ENCODE peak calls at places on chromosomes 5 and 9, in five cellular contexts. One of them, this sample, is unnamed.

GRCh38 chr9:131096490-131097258 is at the start of gene AIF1L:
- DNase-seq in cardiac muscle cell: no peak
- DNase-seq in neural progenitor cell: peak; percentile 91
- DNase-seq in uterus: no peak
- DNase-seq in mesendoderm: peak; percentile 93
- DNase-seq in this sample: no peak

GRCh38 chr9:125431741-125432271 is 170.2 kb downstream of the GAPVD1 start:
- DNase-seq in uterus: no peak
- DNase-seq in cardiac muscle cell: no peak
- DNase-seq in mesendoderm: no peak
- DNase-seq in neural progenitor cell: no peak
- DNase-seq in this sample: no peak

GRCh38 chr5:122093415-122093814 is 15.4 kb upstream of the LOX start:
- DNase-seq in cardiac muscle cell: peak; percentile 63
- DNase-seq in uterus: no peak
- DNase-seq in neural progenitor cell: no peak
- DNase-seq in mesendoderm: no peak
- DNase-seq in this sample: no peak

GRCh38 chr5:102737161-102737560 is 17.9 kb upstream of the PAM start:
- DNase-seq in uterus: no peak
- DNase-seq in cardiac muscle cell: no peak
- DNase-seq in neural progenitor cell: no peak
- DNase-seq in mesendoderm: no peak
- DNase-seq in this sample: no peak

GRCh38 chr5:149228610-149229297 is 42.9 kb upstream of the AFAP1L1 start:
- DNase-seq in uterus: peak; percentile 34
- DNase-seq in neural progenitor cell: peak; percentile 62
- DNase-seq in mesendoderm: peak; percentile 80
- DNase-seq in cardiac muscle cell: peak; percentile 91
- DNase-seq in this sample: peak; percentile 48

GRCh38 chr5:180331647-180331950 is 21.5 kb downstream of the GFPT2 start:
- DNase-seq in uterus: no peak
- DNase-seq in mesendoderm: peak; percentile 97
- DNase-seq in neural progenitor cell: peak; percentile 85
- DNase-seq in cardiac muscle cell: no peak
- DNase-seq in this sample: no peak

GRCh38 chr9:33048054-33048465 is 23.0 kb downstream of the DNAJA1 start:
- DNase-seq in uterus: no peak
- DNase-seq in neural progenitor cell: no peak
- DNase-seq in cardiac muscle cell: no peak
- DNase-seq in mesendoderm: no peak
- DNase-seq in this sample: no peak

GRCh38 chr9:86041331-86041741 is 58.0 kb downstream of the GOLM1 start:
- DNase-seq in mesendoderm: no peak
- DNase-seq in uterus: peak; percentile 50
- DNase-seq in neural progenitor cell: no peak
- DNase-seq in cardiac muscle cell: peak; percentile 48
- DNase-seq in this sample: no peak

GRCh38 chr5:126369995-126370731 is 53.0 kb upstream of the GRAMD2B start:
- DNase-seq in neural progenitor cell: no peak
- DNase-seq in mesendoderm: peak; percentile 28
- DNase-seq in cardiac muscle cell: no peak
- DNase-seq in uterus: no peak
- DNase-seq in this sample: no peak

GRCh38 chr5:172497591-172498255 is 43.4 kb upstream of the SH3PXD2B start:
- DNase-seq in uterus: no peak
- DNase-seq in neural progenitor cell: no peak
- DNase-seq in cardiac muscle cell: no peak
- DNase-seq in mesendoderm: no peak
- DNase-seq in this sample: no peak

GRCh38 chr5:173480896-173481295 is 135.6 kb downstream of the BOD1 start:
- DNase-seq in uterus: no peak
- DNase-seq in cardiac muscle cell: no peak
- DNase-seq in mesendoderm: no peak
- DNase-seq in neural progenitor cell: no peak
- DNase-seq in this sample: no peak

GRCh38 chr5:139272471-139273321 is 20.8 kb upstream of the MATR3 start:
- DNase-seq in uterus: no peak
- DNase-seq in mesendoderm: no peak
- DNase-seq in cardiac muscle cell: peak; percentile 34
- DNase-seq in neural progenitor cell: no peak
- DNase-seq in this sample: no peak

GRCh38 chr5:163357636-163358035 is 79.8 kb upstream of the CCNG1 start:
- DNase-seq in cardiac muscle cell: no peak
- DNase-seq in neural progenitor cell: no peak
- DNase-seq in uterus: no peak
- DNase-seq in mesendoderm: no peak
- DNase-seq in this sample: no peak

GRCh38 chr5:163350083-163350482 is 87.3 kb upstream of the CCNG1 start:
- DNase-seq in cardiac muscle cell: peak; percentile 70
- DNase-seq in neural progenitor cell: no peak
- DNase-seq in uterus: no peak
- DNase-seq in mesendoderm: no peak
- DNase-seq in this sample: no peak

GRCh38 chr5:163352531-163352930 is 84.9 kb upstream of the CCNG1 start:
- DNase-seq in mesendoderm: no peak
- DNase-seq in cardiac muscle cell: no peak
- DNase-seq in uterus: no peak
- DNase-seq in neural progenitor cell: no peak
- DNase-seq in this sample: no peak

GRCh38 chr5:163360681-163361080 is 76.7 kb upstream of the CCNG1 start:
- DNase-seq in uterus: no peak
- DNase-seq in neural progenitor cell: no peak
- DNase-seq in cardiac muscle cell: no peak
- DNase-seq in mesendoderm: no peak
- DNase-seq in this sample: no peak

DNA sequence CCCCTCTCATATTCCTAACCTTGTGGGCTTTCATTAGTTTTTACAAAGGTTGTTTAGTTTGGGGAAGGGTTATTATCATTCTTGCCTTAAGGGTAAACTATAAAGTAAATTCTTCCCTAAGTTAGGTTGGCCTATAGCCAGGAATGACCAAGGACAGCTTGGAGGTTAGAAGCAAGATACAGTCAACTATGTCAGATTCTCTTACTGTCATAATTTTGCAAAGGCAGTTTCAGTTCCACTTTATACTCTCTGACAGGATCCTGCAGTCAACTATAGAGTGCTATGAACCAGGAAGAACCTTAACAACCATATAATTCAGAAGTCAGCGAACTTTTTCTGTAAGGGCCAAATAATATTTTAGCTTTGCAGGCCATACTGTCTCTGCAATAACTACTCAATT is 82.7 kb upstream of the CCNG1 start:
- DNase-seq in mesendoderm: no peak
- DNase-seq in neural progenitor cell: no peak
- DNase-seq in uterus: no peak
- DNase-seq in cardiac muscle cell: no peak
- DNase-seq in this sample: no peak
- H3K27ac ChIP-seq in mesendoderm: no peak overlapping the region
- H3K27ac ChIP-seq in neural progenitor cell: no peak overlapping the region
- H3K27ac ChIP-seq in uterus: no peak overlapping the region
- H3K27ac ChIP-seq in cardiac muscle cell: no peak overlapping the region
- H3K27ac ChIP-seq in this sample: no peak overlapping the region

GRCh38 chr5:124642148-124642547 is 104.3 kb downstream of the ZNF608 start:
- DNase-seq in mesendoderm: no peak
- DNase-seq in neural progenitor cell: no peak
- DNase-seq in cardiac muscle cell: no peak
- DNase-seq in uterus: no peak
- DNase-seq in this sample: no peak

GRCh38 chr5:124643306-124643705 is 103.1 kb downstream of the ZNF608 start:
- DNase-seq in mesendoderm: no peak
- DNase-seq in cardiac muscle cell: no peak
- DNase-seq in uterus: no peak
- DNase-seq in neural progenitor cell: peak; percentile 55
- DNase-seq in this sample: no peak

GRCh38 chr5:124641154-124641792 is 105.2 kb downstream of the ZNF608 start:
- DNase-seq in neural progenitor cell: no peak
- DNase-seq in cardiac muscle cell: no peak
- DNase-seq in uterus: no peak
- DNase-seq in mesendoderm: no peak
- DNase-seq in this sample: no peak

GRCh38 chr5:124634820-124635323 is 111.6 kb downstream of the ZNF608 start:
- DNase-seq in cardiac muscle cell: no peak
- DNase-seq in uterus: no peak
- DNase-seq in neural progenitor cell: no peak
- DNase-seq in mesendoderm: no peak
- DNase-seq in this sample: no peak

GRCh38 chr5:124639095-124639665 is 107.3 kb downstream of the ZNF608 start:
- DNase-seq in cardiac muscle cell: no peak
- DNase-seq in mesendoderm: peak; percentile 97
- DNase-seq in neural progenitor cell: peak; percentile 51
- DNase-seq in uterus: no peak
- DNase-seq in this sample: no peak
- H3K27ac ChIP-seq in cardiac muscle cell: peak overlapping the region; percentile 69
- H3K27ac ChIP-seq in mesendoderm: peak overlapping the region; percentile 54
- H3K27ac ChIP-seq in neural progenitor cell: peak overlapping the region; percentile 27
- H3K27ac ChIP-seq in uterus: no peak overlapping the region
- H3K27ac ChIP-seq in this sample: no peak overlapping the region

GRCh38 chr5:4083591-4084337 is 488.1 kb downstream of the IRX1 start:
- DNase-seq in uterus: no peak
- DNase-seq in mesendoderm: no peak
- DNase-seq in neural progenitor cell: no peak
- DNase-seq in cardiac muscle cell: no peak
- DNase-seq in this sample: peak; percentile 65

GRCh38 chr5:4079881-4080280 is 484.2 kb downstream of the IRX1 start:
- DNase-seq in mesendoderm: no peak
- DNase-seq in cardiac muscle cell: no peak
- DNase-seq in uterus: no peak
- DNase-seq in neural progenitor cell: no peak
- DNase-seq in this sample: no peak

GRCh38 chr5:4082966-4083564 is 487.4 kb downstream of the IRX1 start:
- DNase-seq in uterus: no peak
- DNase-seq in mesendoderm: no peak
- DNase-seq in cardiac muscle cell: no peak
- DNase-seq in neural progenitor cell: no peak
- DNase-seq in this sample: peak; percentile 31

GRCh38 chr5:4080370-4080769 is 484.7 kb downstream of the IRX1 start:
- DNase-seq in cardiac muscle cell: no peak
- DNase-seq in neural progenitor cell: no peak
- DNase-seq in mesendoderm: no peak
- DNase-seq in uterus: no peak
- DNase-seq in this sample: no peak

DNA sequence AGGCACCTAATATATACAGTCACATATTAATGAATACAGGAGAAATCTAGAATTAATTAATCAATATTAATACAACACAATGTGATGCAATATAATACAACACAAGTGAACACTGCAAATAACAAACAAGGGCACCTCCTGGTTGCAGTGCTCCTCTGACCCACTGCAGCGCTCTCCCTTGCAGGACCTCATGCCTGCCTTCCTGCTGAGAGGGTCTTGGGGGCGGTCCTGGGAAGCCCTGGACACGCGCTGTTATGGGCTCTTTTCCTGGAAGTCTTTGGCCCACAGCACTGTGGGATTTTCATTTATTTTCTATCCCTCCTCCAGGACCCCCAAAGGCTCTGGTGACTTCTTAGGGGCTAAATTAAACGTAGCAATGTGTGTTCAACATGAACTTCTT is 485.8 kb downstream of the IRX1 start:
- DNase-seq in neural progenitor cell: no peak
- DNase-seq in mesendoderm: no peak
- DNase-seq in uterus: no peak
- DNase-seq in cardiac muscle cell: no peak
- DNase-seq in this sample: no peak
- H3K27ac ChIP-seq in neural progenitor cell: no peak overlapping the region
- H3K27ac ChIP-seq in mesendoderm: no peak overlapping the region
- H3K27ac ChIP-seq in uterus: no peak overlapping the region
- H3K27ac ChIP-seq in cardiac muscle cell: no peak overlapping the region
- H3K27ac ChIP-seq in this sample: no peak overlapping the region

GRCh38 chr9:129126789-129127618 is 15.8 kb downstream of the PTPA start:
- DNase-seq in neural progenitor cell: peak; percentile 92
- DNase-seq in mesendoderm: peak; percentile 82
- DNase-seq in cardiac muscle cell: no peak
- DNase-seq in uterus: no peak
- DNase-seq in this sample: no peak
- H3K27ac ChIP-seq in neural progenitor cell: peak overlapping the region; percentile 95
- H3K27ac ChIP-seq in mesendoderm: peak overlapping the region; percentile 79
- H3K27ac ChIP-seq in cardiac muscle cell: peak overlapping the region; percentile 70
- H3K27ac ChIP-seq in uterus: no peak overlapping the region
- H3K27ac ChIP-seq in this sample: peak overlapping the region; percentile 82

GRCh38 chr5:78336698-78337097 is 23.7 kb upstream of the SCAMP1 start:
- DNase-seq in cardiac muscle cell: no peak
- DNase-seq in uterus: no peak
- DNase-seq in neural progenitor cell: no peak
- DNase-seq in mesendoderm: no peak
- DNase-seq in this sample: no peak
- H3K27ac ChIP-seq in cardiac muscle cell: no peak overlapping the region
- H3K27ac ChIP-seq in uterus: no peak overlapping the region
- H3K27ac ChIP-seq in neural progenitor cell: no peak overlapping the region
- H3K27ac ChIP-seq in mesendoderm: no peak overlapping the region
- H3K27ac ChIP-seq in this sample: no peak overlapping the region

GRCh38 chr9:134401391-134401790 is 75.1 kb downstream of the RXRA start:
- DNase-seq in cardiac muscle cell: no peak
- DNase-seq in mesendoderm: no peak
- DNase-seq in uterus: no peak
- DNase-seq in neural progenitor cell: no peak
- DNase-seq in this sample: no peak

GRCh38 chr9:134402182-134402581 is 75.9 kb downstream of the RXRA start:
- DNase-seq in mesendoderm: no peak
- DNase-seq in uterus: no peak
- DNase-seq in cardiac muscle cell: no peak
- DNase-seq in neural progenitor cell: no peak
- DNase-seq in this sample: no peak

GRCh38 chr9:134399435-134400056 is 73.3 kb downstream of the RXRA start:
- DNase-seq in cardiac muscle cell: peak; percentile 48
- DNase-seq in uterus: no peak
- DNase-seq in mesendoderm: peak; percentile 74
- DNase-seq in neural progenitor cell: no peak
- DNase-seq in this sample: no peak

GRCh38 chr9:134398756-134399155 is 72.5 kb downstream of the RXRA start:
- DNase-seq in mesendoderm: no peak
- DNase-seq in cardiac muscle cell: no peak
- DNase-seq in uterus: no peak
- DNase-seq in neural progenitor cell: no peak
- DNase-seq in this sample: no peak

DNA sequence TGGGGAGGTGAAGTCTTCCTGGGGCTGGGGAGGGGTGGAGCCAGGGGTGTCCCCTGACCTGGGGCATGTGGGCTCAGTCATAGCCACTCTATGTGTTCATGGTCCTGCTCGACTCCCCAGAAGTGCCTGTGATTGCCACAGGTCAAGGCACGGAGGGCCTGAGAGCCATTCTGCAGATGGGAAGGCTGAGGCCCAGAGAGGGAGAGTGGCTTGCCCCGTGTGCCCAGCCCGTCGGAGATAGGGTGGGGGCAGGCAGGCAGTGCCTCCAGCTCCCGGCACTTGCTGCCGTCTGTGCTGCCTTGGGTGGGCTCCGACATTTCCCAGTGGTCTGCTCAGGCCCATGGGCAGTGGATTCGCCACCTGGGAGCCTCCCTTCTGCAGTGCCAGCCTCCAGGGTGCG is 74.0 kb downstream of the RXRA start:
- DNase-seq in cardiac muscle cell: no peak
- DNase-seq in uterus: no peak
- DNase-seq in mesendoderm: no peak
- DNase-seq in neural progenitor cell: no peak
- DNase-seq in this sample: no peak
- H3K27ac ChIP-seq in cardiac muscle cell: no peak overlapping the region
- H3K27ac ChIP-seq in uterus: no peak overlapping the region
- H3K27ac ChIP-seq in mesendoderm: no peak overlapping the region
- H3K27ac ChIP-seq in neural progenitor cell: no peak overlapping the region
- H3K27ac ChIP-seq in this sample: no peak overlapping the region

GRCh38 chr9:2050236-2050635 is 35.1 kb downstream of the SMARCA2 start:
- DNase-seq in uterus: no peak
- DNase-seq in cardiac muscle cell: no peak
- DNase-seq in mesendoderm: peak; percentile 7
- DNase-seq in neural progenitor cell: no peak
- DNase-seq in this sample: no peak
- H3K27ac ChIP-seq in uterus: no peak overlapping the region
- H3K27ac ChIP-seq in cardiac muscle cell: no peak overlapping the region
- H3K27ac ChIP-seq in mesendoderm: no peak overlapping the region
- H3K27ac ChIP-seq in neural progenitor cell: no peak overlapping the region
- H3K27ac ChIP-seq in this sample: no peak overlapping the region

This sample was measured in epithelial cell of prostate.